ENCODE peak calls at places on chromosomes 2 and 18, in seven cellular contexts. A is A549, E is esophagus muscularis mucosa, N is upper lobe of left lung, Q is transverse colon, W is sigmoid colon, K is HepG2. O is an unnamed sample. For H3K4me1, the result is how much of the 10 kb centered on the place peaks cover.

GRCh38 chr2:2850218-2850850 is 519.3 kb upstream of the MYT1L start:
- DNase-seq in A (no peak), E (no peak), N (no peak), Q (no peak), W (no peak), K (no peak), O (no peak)

GRCh38 chr18:78768221-78768620 is 211.4 kb upstream of the SALL3 start:
- DNase-seq in A (no peak), E (no peak), N (no peak), Q (no peak), W (peak), K (no peak), O (no peak)

GRCh38 chr2:192151848-192152247 is 42.9 kb downstream of the TMEFF2 start:
- DNase-seq in A (no peak), E (no peak), N (no peak), Q (no peak), W (no peak), K (no peak), O (no peak)

GRCh38 chr2:2769481-2770431 is 438.7 kb upstream of the MYT1L start:
- DNase-seq in A (peak), E (no peak), N (no peak), Q (no peak), W (peak), K (no peak), O (no peak)

GRCh38 chr2:109256921-109257320 is 127.9 kb downstream of the SH3RF3 start:
- DNase-seq in A (no peak), E (no peak), N (no peak), Q (peak), W (peak), K (no peak), O (no peak)

GRCh38 chr18:77590928-77591327 is 341.3 kb downstream of the GALR1 start:
- DNase-seq in A (no peak), E (no peak), N (no peak), Q (no peak), W (no peak), K (no peak), O (no peak)

GRCh38 chr18:26376106-26376505 is 149.9 kb downstream of the TAF4B start:
- DNase-seq in A (no peak), E (no peak), N (no peak), Q (no peak), W (no peak), K (no peak), O (no peak)

GRCh38 chr2:14632133-14632936 is at the start of gene LRATD1:
- DNase-seq in A (peak), E (no peak), N (peak), Q (peak), W (peak), K (peak), O (peak)

GRCh38 chr18:28007841-28008240 is 169.1 kb downstream of the CDH2 start:
- DNase-seq in A (no peak), E (no peak), N (no peak), Q (no peak), W (no peak), K (no peak), O (no peak)

GRCh38 chr2:73982140-73982617 is 2.5 kb upstream of the TET3 start:
- DNase-seq in A (peak), E (no peak), N (peak), Q (peak), W (no peak), K (no peak), O (no peak)

GRCh38 chr2:174442546-174443510 is 44.0 kb downstream of the GPR155 start:
- DNase-seq in A (peak), E (no peak), N (no peak), Q (no peak), W (no peak), K (no peak), O (no peak)

GRCh38 chr18:56702946-56703345 is 51.8 kb downstream of the WDR7 start:
- DNase-seq in A (peak), E (no peak), N (no peak), Q (no peak), W (no peak), K (peak), O (no peak)

GRCh38 chr2:112157472-112157871 is 19.3 kb downstream of the FBLN7 start:
- DNase-seq in A (no peak), E (no peak), N (no peak), Q (no peak), W (peak), K (no peak), O (no peak)

GRCh38 chr2:95382686-95383634 is 19.5 kb upstream of the FAHD2A start:
- DNase-seq in A (no peak), E (no peak), N (no peak), Q (no peak), W (peak), K (no peak), O (no peak)

GRCh38 chr2:9264301-9264700 is 57.7 kb downstream of the ASAP2 start:
- DNase-seq in A (no peak), E (no peak), N (no peak), Q (no peak), W (no peak), K (no peak), O (no peak)

GRCh38 chr2:107290041-107290440 is 404.1 kb upstream of the ST6GAL2 start:
- DNase-seq in A (no peak), E (no peak), N (no peak), Q (no peak), W (no peak), K (no peak), O (no peak)

GRCh38 chr2:1814061-1814460 is 69.7 kb upstream of the PXDN start:
- DNase-seq in A (no peak), E (no peak), N (no peak), Q (no peak), W (no peak), K (no peak), O (no peak)

GRCh38 chr2:128646691-128647090 is 328.0 kb upstream of the HS6ST1 start:
- DNase-seq in A (no peak), E (peak), N (no peak), Q (no peak), W (no peak), K (no peak), O (no peak)

GRCh38 chr2:68811364-68811763 is 59.8 kb downstream of the BMP10 start:
- DNase-seq in A (no peak), E (no peak), N (peak), Q (no peak), W (no peak), K (no peak), O (peak)

GRCh38 chr2:139018252-139018651 is 238.1 kb upstream of the NXPH2 start:
- DNase-seq in A (no peak), E (no peak), N (no peak), Q (no peak), W (no peak), K (no peak), O (no peak)

GRCh38 chr2:238509151-238509820 is 82.6 kb downstream of the ASB1 start:
- DNase-seq in A (no peak), E (no peak), N (no peak), Q (no peak), W (no peak), K (no peak), O (no peak)

GRCh38 chr2:138712212-138712979 is 67.8 kb downstream of the NXPH2 start:
- DNase-seq in A (no peak), E (peak), N (no peak), Q (no peak), W (no peak), K (peak), O (no peak)

GRCh38 chr2:233995985-233996384 is 54.5 kb upstream of the SPP2 start:
- DNase-seq in A (no peak), E (no peak), N (no peak), Q (no peak), W (no peak), K (no peak), O (no peak)

GRCh38 chr18:76306685-76307292 is 188.3 kb downstream of the ZNF516 start:
- DNase-seq in A (no peak), E (no peak), N (no peak), Q (no peak), W (no peak), K (no peak), O (no peak)
- H3K4me1 ChIP-seq in A (under half), E (under half), N (under half), Q (under half), W (under half), K (under half), O (under half)

GRCh38 chr18:45384137-45384998 is 230.9 kb upstream of the SLC14A2 start:
- DNase-seq in A (peak), E (no peak), N (peak), Q (peak), W (no peak), K (peak), O (peak)

GRCh38 chr18:45378308-45378707 is 237.0 kb upstream of the SLC14A2 start:
- DNase-seq in A (no peak), E (no peak), N (no peak), Q (no peak), W (no peak), K (no peak), O (no peak)

GRCh38 chr18:45383228-45383627 is 232.0 kb upstream of the SLC14A2 start:
- DNase-seq in A (no peak), E (no peak), N (no peak), Q (no peak), W (no peak), K (no peak), O (no peak)

GRCh38 chr18:45378933-45379332 is 236.3 kb upstream of the SLC14A2 start:
- DNase-seq in A (no peak), E (no peak), N (no peak), Q (no peak), W (no peak), K (no peak), O (no peak)

GRCh38 chr18:45379903-45380302 is 235.4 kb upstream of the SLC14A2 start:
- DNase-seq in A (no peak), E (no peak), N (no peak), Q (no peak), W (no peak), K (no peak), O (no peak)
- TF ChIP-seq EP300 in A (no peak), E (no peak), N (no peak), Q (no peak), W (no peak), K (no peak), O (no peak)

DNA sequence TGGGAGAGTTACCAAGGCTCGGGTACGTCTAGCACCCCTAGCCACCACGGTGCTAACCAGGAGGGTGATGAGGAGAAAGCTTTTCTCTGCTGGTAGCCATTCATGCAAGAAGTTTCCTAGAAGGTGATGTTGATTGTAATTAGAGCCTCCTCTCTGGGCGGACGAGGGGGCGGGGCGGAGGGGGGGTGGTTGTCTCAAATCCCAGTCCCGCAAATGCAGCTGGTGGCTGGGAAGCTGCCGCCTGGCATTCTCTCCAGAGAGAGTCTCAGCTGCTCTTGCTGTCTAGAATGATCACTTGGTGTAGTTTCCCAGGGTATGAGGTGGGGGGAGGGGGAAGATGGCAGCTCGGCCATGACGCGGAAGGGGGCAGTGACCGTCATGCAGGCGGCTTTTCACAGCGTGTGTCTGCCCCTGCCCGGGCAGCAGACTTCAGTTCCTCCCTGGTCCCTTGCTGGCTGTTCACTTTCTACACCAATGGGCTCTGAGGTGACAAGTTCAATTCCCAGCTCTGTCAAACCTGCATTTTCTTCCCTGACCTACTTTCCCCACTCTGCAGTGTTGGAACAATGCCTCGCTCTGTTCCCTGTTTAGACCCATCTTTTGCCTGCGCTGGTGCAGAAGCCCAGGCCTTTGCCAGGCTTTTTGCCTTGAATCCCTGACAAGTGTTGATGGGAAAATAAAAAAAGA is 61.5 kb upstream of the KLF7 start:
- DNase-seq in A (no peak), E (peak), N (peak), Q (peak), W (peak), K (no peak), O (peak)
- H3K4me1 ChIP-seq in A (under half), E (under half), N (half or more), Q (under half), W (under half), K (under half), O (under half)

DNA sequence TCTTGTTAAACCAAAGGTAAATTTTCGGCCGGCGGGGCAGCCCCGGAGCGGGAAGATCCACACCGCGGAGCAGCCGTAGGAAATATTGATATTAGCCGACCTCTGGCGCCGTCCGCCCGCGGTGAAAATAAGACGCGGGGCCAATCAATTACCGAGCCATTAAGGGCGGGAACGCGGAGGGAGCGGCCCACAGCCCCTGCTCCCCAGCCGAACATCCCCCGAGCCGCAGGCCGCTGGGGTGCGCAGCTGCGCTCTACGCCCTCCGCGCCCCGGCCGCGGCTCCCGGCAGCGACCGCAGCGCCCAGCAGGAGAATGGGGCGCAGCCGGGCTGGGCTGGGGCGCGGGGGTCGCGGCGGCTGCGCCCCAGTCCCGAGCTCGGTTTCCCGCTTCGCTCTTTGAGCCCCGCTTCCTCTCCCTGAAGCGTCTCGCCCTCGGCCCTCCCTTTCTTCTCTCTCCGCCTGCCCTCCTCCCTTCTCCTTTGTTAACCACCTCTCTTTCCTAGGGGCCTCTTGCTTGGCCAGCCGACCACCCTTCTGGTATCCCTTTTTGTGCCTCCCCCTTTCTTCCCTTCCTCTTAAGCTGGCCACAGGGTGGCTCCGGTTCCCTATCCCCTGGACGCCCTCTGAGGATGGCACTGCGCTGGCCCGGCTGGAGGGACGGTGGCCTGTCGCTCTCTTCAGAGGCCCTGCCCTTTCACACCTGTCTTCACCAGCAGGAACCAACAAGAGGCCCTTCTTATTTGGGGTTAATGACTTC is 40.9 kb downstream of the CELF4 start:
- DNase-seq in A (no peak), E (no peak), N (no peak), Q (no peak), W (no peak), K (no peak), O (no peak)
- TF ChIP-seq EP300 in A (no peak), E (no peak), N (no peak), Q (no peak), W (no peak), K (no peak), O (no peak)

DNA sequence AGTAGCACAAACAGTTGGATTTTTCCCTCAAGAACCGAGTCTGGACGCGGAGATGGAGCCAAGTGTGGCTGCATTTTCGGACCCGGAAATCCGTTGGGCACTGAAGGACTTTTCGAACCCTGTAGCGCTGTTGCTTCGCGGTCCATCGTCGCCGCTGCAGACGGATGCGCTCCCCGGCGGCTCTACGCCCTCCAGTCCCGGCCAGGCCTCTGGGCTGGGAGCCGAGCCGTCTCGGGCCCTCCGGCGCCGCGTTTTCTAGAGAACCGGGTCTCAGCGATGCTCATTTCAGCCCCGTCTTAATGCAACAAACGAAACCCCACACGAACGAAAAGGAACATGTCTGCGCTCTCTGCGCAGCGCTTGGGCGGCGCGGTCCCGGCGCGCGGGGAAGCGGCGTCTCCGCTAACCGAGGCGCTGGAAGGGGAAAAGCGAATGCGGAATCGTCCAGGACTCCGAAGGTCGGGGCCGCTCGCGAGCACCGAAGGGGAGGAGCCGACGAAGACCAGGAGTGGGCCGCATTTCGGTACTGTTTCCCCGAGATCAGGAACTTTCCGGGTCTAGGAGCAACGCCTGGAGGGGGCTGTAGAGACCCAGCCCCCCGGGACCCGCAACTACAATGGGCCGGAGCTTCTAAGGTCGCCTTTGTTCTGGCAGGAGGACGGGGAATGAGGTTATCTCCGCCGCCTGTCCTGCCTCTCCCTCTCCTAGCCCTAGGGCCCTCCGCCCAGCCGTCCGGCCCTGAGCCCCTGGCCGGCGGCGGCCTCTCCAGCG is 3.2 kb downstream of the EMX1 start:
- DNase-seq in A (no peak), E (no peak), N (peak), Q (no peak), W (peak), K (no peak), O (no peak)
- H3K4me1 ChIP-seq in A (under half), E (half or more), N (half or more), Q (half or more), W (under half), K (under half), O (under half)

O was measured in ovary.